ENCODE peak calls at places on chromosomes 7 and 10, in four cellular contexts. A, Y, E and N are unnamed samples.

GRCh38 chr7:108012499-108013430 is 9.8 kb upstream of the LAMB1 start:
- DNase-seq in Y (peak; percentile 49), E (peak; percentile 74), A (peak; percentile 79), N (no peak)

GRCh38 chr7:28151965-28152364 is 28.6 kb downstream of the JAZF1 start:
- DNase-seq in Y (peak; percentile 78), E (no peak), A (peak; percentile 76), N (peak; percentile 59)

GRCh38 chr7:12257582-12257981 is 46.5 kb downstream of the TMEM106B start:
- DNase-seq in Y (peak; percentile 22), E (no peak), A (peak; percentile 39), N (peak; percentile 86)

GRCh38 chr7:28017372-28017771 is 163.2 kb downstream of the JAZF1 start:
- DNase-seq in A (peak; percentile 55), E (no peak), Y (peak; percentile 42), N (no peak)

GRCh38 chr7:116576350-116577319 is 51.8 kb downstream of the CAV1 start:
- DNase-seq in Y (peak; percentile 98), E (no peak), A (peak; percentile 98), N (no peak)

GRCh38 chr10:109282510-109282909 is 640.8 kb downstream of the XPNPEP1 start:
- DNase-seq in Y (no peak), A (peak; percentile 89), E (no peak), N (no peak)

GRCh38 chr7:75732764-75733630 is 5.7 kb downstream of the HIP1 start:
- DNase-seq in E (peak; percentile 55), A (peak; percentile 91), Y (no peak), N (no peak)

GRCh38 chr7:147547252-147547897 is 1043.2 kb upstream of the C7orf33 start:
- DNase-seq in Y (no peak), E (no peak), A (peak; percentile 9), N (no peak)

GRCh38 chr10:99784025-99784730 is 1.7 kb downstream of the ABCC2 start:
- DNase-seq in A (peak; percentile 90), Y (peak; percentile 54), E (no peak), N (no peak)

GRCh38 chr7:42238709-42239395 is 1.8 kb upstream of the GLI3 start:
- DNase-seq in E (no peak), Y (peak; percentile 89), A (peak; percentile 84), N (no peak)

GRCh38 chr7:141484907-141485306 is 66.3 kb upstream of the AGK start:
- DNase-seq in E (no peak), Y (no peak), A (no peak), N (no peak)

GRCh38 chr7:90994121-90994520 is 270.1 kb upstream of the FZD1 start:
- DNase-seq in E (no peak), A (peak; percentile 16), Y (no peak), N (no peak)

GRCh38 chr10:6053816-6054581 is 8.2 kb downstream of the IL2RA start:
- DNase-seq in A (no peak), Y (no peak), E (peak; percentile 43), N (no peak)

GRCh38 chr10:31345886-31346285 is 26.9 kb downstream of the ZEB1 start:
- DNase-seq in E (no peak), A (peak; percentile 17), Y (no peak), N (no peak)

GRCh38 chr10:96107623-96108038 is 22.5 kb upstream of the ZNF518A start:
- DNase-seq in A (no peak), Y (no peak), E (no peak), N (no peak)

GRCh38 chr10:45398595-45398994 is 24.6 kb downstream of the ALOX5 start:
- DNase-seq in E (no peak), A (no peak), Y (no peak), N (no peak)

GRCh38 chr7:152597514-152597913 is 78.4 kb downstream of the XRCC2 start:
- DNase-seq in Y (no peak), E (no peak), A (no peak), N (no peak)

GRCh38 chr7:19919156-19920085 is 146.0 kb upstream of the TMEM196 start:
- DNase-seq in Y (peak; percentile 80), E (no peak), A (no peak), N (no peak)
- TF ChIP-seq FOS in Y (peak; percentile 25), E (no peak), A (no peak), N (no peak)

GRCh38 chr10:128725531-128725930 is 599.3 kb upstream of the MKI67 start:
- DNase-seq in A (no peak), Y (no peak), E (no peak), N (no peak)

GRCh38 chr10:128730922-128731321 is 604.7 kb upstream of the MKI67 start:
- DNase-seq in Y (no peak), E (no peak), A (no peak), N (no peak)

GRCh38 chr10:128723631-128724205 is 597.5 kb upstream of the MKI67 start:
- DNase-seq in A (no peak), Y (no peak), E (no peak), N (no peak)

GRCh38 chr10:128729910-128730420 is 603.7 kb upstream of the MKI67 start:
- DNase-seq in Y (no peak), A (no peak), E (no peak), N (no peak)

GRCh38 chr10:128727114-128727513 is 600.9 kb upstream of the MKI67 start:
- DNase-seq in Y (no peak), E (no peak), A (no peak), N (no peak)
- TF ChIP-seq CTCF in Y (no peak), E (no peak), A (no peak), N (no peak)

GRCh38 chr7:119271147-119271779 is 1001.7 kb upstream of the KCND2 start:
- DNase-seq in Y (no peak), E (no peak), A (no peak), N (no peak)

GRCh38 chr7:119270644-119271043 is 1002.3 kb upstream of the KCND2 start:
- DNase-seq in E (no peak), A (no peak), Y (no peak), N (no peak)

GRCh38 chr7:119270045-119270464 is 1002.9 kb upstream of the KCND2 start:
- DNase-seq in E (peak; percentile 42), Y (peak; percentile 49), A (peak; percentile 55), N (no peak)
- TF ChIP-seq FOS in E (no peak), Y (no peak), A (no peak), N (no peak)

GRCh38 chr10:79438021-79438698 is 7.3 kb downstream of the ZCCHC24 start:
- DNase-seq in E (no peak), Y (no peak), A (no peak), N (no peak)
- TF ChIP-seq CTCF in E (peak; percentile 24), Y (no peak), A (no peak), N (no peak)

GRCh38 chr10:71486465-71487114 is 89.9 kb downstream of the CDH23 start:
- DNase-seq in E (peak; percentile 66), A (peak; percentile 2), Y (peak; percentile 15), N (no peak)
- TF ChIP-seq FOS in E (no peak), A (no peak), Y (no peak), N (no peak)

GRCh38 chr10:17409170-17409733 is 45.1 kb downstream of the ST8SIA6 start:
- DNase-seq in E (no peak), A (peak; percentile 5), Y (peak; percentile 61), N (no peak)
- TF ChIP-seq CTCF in E (peak; percentile 47), A (peak; percentile 52), Y (peak; percentile 43), N (peak; percentile 50)

DNA sequence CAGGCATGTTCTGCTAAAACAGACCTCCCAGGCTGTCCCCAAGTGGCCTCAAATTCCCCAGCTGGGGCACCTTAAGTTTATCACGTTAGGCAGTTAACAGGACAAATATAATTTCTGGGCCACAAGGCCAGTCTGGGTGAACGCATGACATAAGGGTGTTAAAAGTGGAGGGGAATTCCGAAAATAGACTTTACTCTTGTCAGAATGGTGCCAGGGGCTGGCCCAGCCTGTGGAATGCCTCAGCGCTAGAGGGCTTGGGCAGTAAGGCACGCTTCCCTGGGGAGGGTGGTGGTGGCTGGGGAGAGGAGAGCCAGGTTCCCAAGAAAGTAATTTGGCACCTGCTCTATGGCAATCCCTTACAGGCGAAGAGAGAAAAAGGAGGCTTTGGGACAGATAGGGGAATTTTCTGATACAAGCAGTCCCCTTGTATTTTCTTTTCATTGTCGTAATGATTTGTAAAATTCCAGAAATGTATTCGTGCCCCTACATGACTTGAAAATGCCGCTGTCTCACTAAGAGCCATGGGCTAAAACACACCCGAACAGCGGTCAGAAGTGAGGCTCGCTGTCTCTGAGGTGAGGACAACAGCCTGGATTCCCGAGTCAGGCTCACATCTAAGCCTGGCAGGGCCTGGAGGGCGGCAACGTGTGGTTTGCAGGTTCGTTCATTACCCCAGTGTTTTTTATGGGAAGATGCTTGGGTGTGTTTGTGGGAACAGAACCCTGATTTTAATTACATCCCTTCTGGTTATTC is 463.2 kb upstream of the GALNT17 start:
- DNase-seq in Y (no peak), E (no peak), A (no peak), N (peak; percentile 43)
- TF ChIP-seq FOS in Y (no peak), E (no peak), A (no peak), N (no peak)

GRCh38 chr10:125161570-125162139 is 1.3 kb upstream of the CTBP2 start:
- DNase-seq in Y (no peak), E (no peak), A (peak; percentile 61), N (no peak)
- TF ChIP-seq CTCF in Y (no peak), E (peak; percentile 54), A (no peak), N (no peak)

GRCh38 chr10:63644398-63645142 is 123.4 kb downstream of the REEP3 start:
- DNase-seq in A (no peak), E (no peak), Y (peak; percentile 88), N (no peak)
- TF ChIP-seq FOS in A (no peak), E (no peak), Y (peak; percentile 50), N (no peak)